ENCODE peak calls at places on chromosomes 1 and 21, in five cellular contexts. One of them, this sample, is unnamed.

GRCh38 chr21:41366522-41367151 is 4.8 kb downstream of the MX2 start:
- DNase-seq in small intestine: peak; percentile 99
- DNase-seq in mammary epithelial cell: peak; percentile 52
- DNase-seq in body of pancreas: peak; percentile 62
- DNase-seq in left lung: no peak
- DNase-seq in this sample: no peak

GRCh38 chr21:42358937-42359336 is 7.4 kb downstream of the TFF1 start:
- DNase-seq in small intestine: no peak
- DNase-seq in mammary epithelial cell: no peak
- DNase-seq in body of pancreas: no peak
- DNase-seq in left lung: no peak
- DNase-seq in this sample: no peak

GRCh38 chr1:211511947-211512346 is 20.0 kb upstream of the RD3 start:
- DNase-seq in small intestine: no peak
- DNase-seq in mammary epithelial cell: peak; percentile 88
- DNase-seq in body of pancreas: no peak
- DNase-seq in left lung: no peak
- DNase-seq in this sample: no peak

GRCh38 chr1:186310307-186310706 is 64.7 kb downstream of the TPR start:
- DNase-seq in small intestine: no peak
- DNase-seq in mammary epithelial cell: no peak
- DNase-seq in body of pancreas: no peak
- DNase-seq in left lung: no peak
- DNase-seq in this sample: no peak

GRCh38 chr21:46616656-46617055 is 11.8 kb upstream of the S100B start:
- DNase-seq in small intestine: no peak
- DNase-seq in mammary epithelial cell: no peak
- DNase-seq in body of pancreas: no peak
- DNase-seq in left lung: no peak
- DNase-seq in this sample: no peak

GRCh38 chr1:45400049-45400448 is 59.8 kb upstream of the MUTYH start:
- DNase-seq in small intestine: no peak
- DNase-seq in mammary epithelial cell: no peak
- DNase-seq in body of pancreas: no peak
- DNase-seq in left lung: no peak
- DNase-seq in this sample: no peak

GRCh38 chr1:19074361-19074901 is 118.0 kb upstream of the IFFO2 start:
- DNase-seq in small intestine: peak; percentile 48
- DNase-seq in mammary epithelial cell: no peak
- DNase-seq in body of pancreas: no peak
- DNase-seq in left lung: no peak
- DNase-seq in this sample: peak; percentile 48

GRCh38 chr1:236016083-236016482 is 48.8 kb downstream of the NID1 start:
- DNase-seq in small intestine: no peak
- DNase-seq in mammary epithelial cell: no peak
- DNase-seq in body of pancreas: peak; percentile 30
- DNase-seq in left lung: no peak
- DNase-seq in this sample: no peak

GRCh38 chr1:160101037-160101716 is 2.8 kb upstream of the IGSF8 start:
- DNase-seq in small intestine: peak; percentile 62
- DNase-seq in mammary epithelial cell: peak; percentile 51
- DNase-seq in body of pancreas: peak; percentile 86
- DNase-seq in left lung: peak; percentile 91
- DNase-seq in this sample: peak; percentile 51

GRCh38 chr1:14880456-14881316 is 272.9 kb upstream of the TMEM51 start:
- DNase-seq in small intestine: no peak
- DNase-seq in mammary epithelial cell: peak; percentile 32
- DNase-seq in body of pancreas: peak; percentile 71
- DNase-seq in left lung: no peak
- DNase-seq in this sample: no peak

GRCh38 chr21:25997788-25998611 is 172.6 kb downstream of the APP start:
- DNase-seq in small intestine: peak; percentile 74
- DNase-seq in mammary epithelial cell: peak; percentile 83
- DNase-seq in body of pancreas: peak; percentile 86
- DNase-seq in left lung: no peak
- DNase-seq in this sample: no peak

GRCh38 chr1:31431351-31431750 is 18.3 kb downstream of the SERINC2 start:
- DNase-seq in small intestine: peak; percentile 75
- DNase-seq in mammary epithelial cell: no peak
- DNase-seq in body of pancreas: peak; percentile 77
- DNase-seq in left lung: no peak
- DNase-seq in this sample: no peak

GRCh38 chr1:210144736-210145135 is 87.9 kb upstream of the SERTAD4 start:
- DNase-seq in small intestine: no peak
- DNase-seq in mammary epithelial cell: peak; percentile 64
- DNase-seq in body of pancreas: no peak
- DNase-seq in left lung: no peak
- DNase-seq in this sample: no peak

GRCh38 chr1:1093610-1093943 is 19.5 kb upstream of the RNF223 start:
- DNase-seq in small intestine: no peak
- DNase-seq in mammary epithelial cell: no peak
- DNase-seq in body of pancreas: no peak
- DNase-seq in left lung: no peak
- DNase-seq in this sample: no peak

GRCh38 chr1:106268070-106268469 is 788.4 kb upstream of the PRMT6 start:
- DNase-seq in small intestine: no peak
- DNase-seq in mammary epithelial cell: peak; percentile 1
- DNase-seq in body of pancreas: no peak
- DNase-seq in left lung: no peak
- DNase-seq in this sample: no peak

GRCh38 chr1:200037904-200038644 is 10.6 kb downstream of the NR5A2 start:
- DNase-seq in small intestine: peak; percentile 6
- DNase-seq in mammary epithelial cell: no peak
- DNase-seq in body of pancreas: no peak
- DNase-seq in left lung: no peak
- DNase-seq in this sample: no peak

GRCh38 chr1:6727535-6727934 is 25.9 kb upstream of the DNAJC11 start:
- DNase-seq in small intestine: peak; percentile 49
- DNase-seq in mammary epithelial cell: peak; percentile 34
- DNase-seq in body of pancreas: peak; percentile 60
- DNase-seq in left lung: no peak
- DNase-seq in this sample: peak; percentile 55

GRCh38 chr1:226109829-226110248 is 47.3 kb downstream of the H3-3A start:
- DNase-seq in small intestine: peak; percentile 85
- DNase-seq in mammary epithelial cell: peak; percentile 82
- DNase-seq in body of pancreas: peak; percentile 92
- DNase-seq in left lung: peak; percentile 94
- DNase-seq in this sample: peak; percentile 62

GRCh38 chr1:195791796-195792195 is 816.4 kb downstream of the KCNT2 start:
- DNase-seq in small intestine: no peak
- DNase-seq in mammary epithelial cell: peak; percentile 56
- DNase-seq in body of pancreas: no peak
- DNase-seq in left lung: peak; percentile 45
- DNase-seq in this sample: no peak

GRCh38 chr1:211343607-211344334 is 17.1 kb downstream of the TRAF5 start:
- DNase-seq in small intestine: no peak
- DNase-seq in mammary epithelial cell: no peak
- DNase-seq in body of pancreas: no peak
- DNase-seq in left lung: no peak
- DNase-seq in this sample: no peak

GRCh38 chr1:165152109-165152508 is 204.4 kb downstream of the LMX1A start:
- DNase-seq in small intestine: no peak
- DNase-seq in mammary epithelial cell: no peak
- DNase-seq in body of pancreas: no peak
- DNase-seq in left lung: no peak
- DNase-seq in this sample: no peak

GRCh38 chr1:204684551-204685235 is 845 bp downstream of the LRRN2 start:
- DNase-seq in small intestine: no peak
- DNase-seq in mammary epithelial cell: no peak
- DNase-seq in body of pancreas: peak; percentile 16
- DNase-seq in left lung: no peak
- DNase-seq in this sample: no peak

GRCh38 chr1:174872615-174873058 is 127.1 kb upstream of the CACYBP start:
- DNase-seq in small intestine: no peak
- DNase-seq in mammary epithelial cell: peak; percentile 64
- DNase-seq in body of pancreas: no peak
- DNase-seq in left lung: no peak
- DNase-seq in this sample: no peak

GRCh38 chr1:110209715-110210603 is at the start of gene KCNC4:
- DNase-seq in small intestine: peak; percentile 79
- DNase-seq in mammary epithelial cell: peak; percentile 61
- DNase-seq in body of pancreas: peak; percentile 93
- DNase-seq in left lung: peak; percentile 97
- DNase-seq in this sample: peak; percentile 93

GRCh38 chr1:236608930-236609726 is 4.8 kb upstream of the HEATR1 start:
- DNase-seq in small intestine: peak; percentile 32
- DNase-seq in mammary epithelial cell: peak; percentile 38
- DNase-seq in body of pancreas: peak; percentile 77
- DNase-seq in left lung: no peak
- DNase-seq in this sample: no peak

GRCh38 chr21:34889537-34890257 is 159.4 kb downstream of the RUNX1 start:
- DNase-seq in small intestine: peak; percentile 74
- DNase-seq in mammary epithelial cell: peak; percentile 82
- DNase-seq in body of pancreas: peak; percentile 78
- DNase-seq in left lung: peak; percentile 98
- DNase-seq in this sample: peak; percentile 68

GRCh38 chr1:220826729-220827128 is 40.0 kb downstream of the MTARC1 start:
- DNase-seq in small intestine: no peak
- DNase-seq in mammary epithelial cell: no peak
- DNase-seq in body of pancreas: no peak
- DNase-seq in left lung: no peak
- DNase-seq in this sample: no peak

GRCh38 chr1:160247053-160247452 is 15.3 kb downstream of the DCAF8 start:
- DNase-seq in small intestine: no peak
- DNase-seq in mammary epithelial cell: no peak
- DNase-seq in body of pancreas: peak; percentile 30
- DNase-seq in left lung: no peak
- DNase-seq in this sample: no peak

GRCh38 chr1:56676571-56677035 is 31.5 kb downstream of the PRKAA2 start:
- DNase-seq in small intestine: no peak
- DNase-seq in mammary epithelial cell: peak; percentile 62
- DNase-seq in body of pancreas: no peak
- DNase-seq in left lung: no peak
- DNase-seq in this sample: no peak

GRCh38 chr21:40015818-40016217 is 148.6 kb downstream of the PCP4 start:
- DNase-seq in small intestine: no peak
- DNase-seq in mammary epithelial cell: no peak
- DNase-seq in body of pancreas: no peak
- DNase-seq in left lung: no peak
- DNase-seq in this sample: no peak

GRCh38 chr21:40014394-40014793 is 147.2 kb downstream of the PCP4 start:
- DNase-seq in small intestine: no peak
- DNase-seq in mammary epithelial cell: no peak
- DNase-seq in body of pancreas: no peak
- DNase-seq in left lung: no peak
- DNase-seq in this sample: no peak

GRCh38 chr21:40016234-40016633 is 149.0 kb downstream of the PCP4 start:
- DNase-seq in small intestine: no peak
- DNase-seq in mammary epithelial cell: no peak
- DNase-seq in body of pancreas: no peak
- DNase-seq in left lung: no peak
- DNase-seq in this sample: no peak

GRCh38 chr21:40019076-40019475 is 151.8 kb downstream of the PCP4 start:
- DNase-seq in small intestine: no peak
- DNase-seq in mammary epithelial cell: no peak
- DNase-seq in body of pancreas: no peak
- DNase-seq in left lung: no peak
- DNase-seq in this sample: no peak

DNA sequence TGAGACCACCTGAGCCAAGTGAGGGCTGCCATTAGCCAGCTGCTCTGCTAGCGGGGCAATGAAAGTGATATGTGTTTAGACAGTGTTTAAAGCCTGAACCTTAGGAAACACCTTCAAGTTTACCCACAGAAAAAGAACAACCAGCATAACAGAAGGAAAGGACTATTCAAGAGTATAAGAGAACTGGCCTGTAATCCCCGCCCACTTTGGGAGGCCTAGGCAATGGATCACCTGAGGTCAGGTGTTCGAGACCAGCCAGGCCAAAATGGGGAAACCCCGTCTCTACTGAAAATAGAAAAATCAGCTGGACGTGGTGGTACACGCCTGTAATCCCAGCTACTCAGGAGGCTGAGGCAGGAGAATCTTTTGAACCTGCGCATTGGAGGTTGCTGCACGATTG is 149.4 kb downstream of the PCP4 start:
- DNase-seq in small intestine: no peak
- DNase-seq in mammary epithelial cell: no peak
- DNase-seq in body of pancreas: no peak
- DNase-seq in left lung: no peak
- DNase-seq in this sample: no peak
- H3K9me3 ChIP-seq in small intestine: no peaks in the 10 kb centered on the region
- H3K9me3 ChIP-seq in mammary epithelial cell: no peaks in the 10 kb centered on the region
- H3K9me3 ChIP-seq in body of pancreas: no peaks in the 10 kb centered on the region
- H3K9me3 ChIP-seq in left lung: no peaks in the 10 kb centered on the region
- H3K9me3 ChIP-seq in this sample: no peaks in the 10 kb centered on the region

GRCh38 chr1:103546496-103546895 is 21.0 kb downstream of the RNPC3 start:
- DNase-seq in small intestine: no peak
- DNase-seq in mammary epithelial cell: no peak
- DNase-seq in body of pancreas: no peak
- DNase-seq in left lung: no peak
- DNase-seq in this sample: no peak
- H3K9me3 ChIP-seq in small intestine: no peaks in the 10 kb centered on the region
- H3K9me3 ChIP-seq in mammary epithelial cell: no peaks in the 10 kb centered on the region
- H3K9me3 ChIP-seq in body of pancreas: no peaks in the 10 kb centered on the region
- H3K9me3 ChIP-seq in left lung: no peaks in the 10 kb centered on the region
- H3K9me3 ChIP-seq in this sample: no peaks in the 10 kb centered on the region

GRCh38 chr1:171251741-171252300 is 3.5 kb downstream of the FMO1 start:
- DNase-seq in small intestine: peak; percentile 32
- DNase-seq in mammary epithelial cell: no peak
- DNase-seq in body of pancreas: peak; percentile 62
- DNase-seq in left lung: no peak
- DNase-seq in this sample: no peak
- H3K9me3 ChIP-seq in small intestine: no peaks in the 10 kb centered on the region
- H3K9me3 ChIP-seq in mammary epithelial cell: no peaks in the 10 kb centered on the region
- H3K9me3 ChIP-seq in body of pancreas: no peaks in the 10 kb centered on the region
- H3K9me3 ChIP-seq in left lung: no peaks in the 10 kb centered on the region
- H3K9me3 ChIP-seq in this sample: no peaks in the 10 kb centered on the region

GRCh38 chr1:63906053-63906704 is 132.4 kb downstream of the ROR1 start:
- DNase-seq in small intestine: no peak
- DNase-seq in mammary epithelial cell: no peak
- DNase-seq in body of pancreas: peak; percentile 62
- DNase-seq in left lung: no peak
- DNase-seq in this sample: no peak
- H3K9me3 ChIP-seq in small intestine: no peaks in the 10 kb centered on the region
- H3K9me3 ChIP-seq in mammary epithelial cell: no peaks in the 10 kb centered on the region
- H3K9me3 ChIP-seq in body of pancreas: no peaks in the 10 kb centered on the region
- H3K9me3 ChIP-seq in left lung: no peaks in the 10 kb centered on the region
- H3K9me3 ChIP-seq in this sample: no peaks in the 10 kb centered on the region

GRCh38 chr1:4308826-4309225 is 345.6 kb upstream of the AJAP1 start:
- DNase-seq in small intestine: no peak
- DNase-seq in mammary epithelial cell: no peak
- DNase-seq in body of pancreas: no peak
- DNase-seq in left lung: no peak
- DNase-seq in this sample: no peak

GRCh38 chr1:4312024-4312423 is 342.4 kb upstream of the AJAP1 start:
- DNase-seq in small intestine: no peak
- DNase-seq in mammary epithelial cell: no peak
- DNase-seq in body of pancreas: no peak
- DNase-seq in left lung: no peak
- DNase-seq in this sample: no peak

GRCh38 chr1:4307911-4308545 is 346.4 kb upstream of the AJAP1 start:
- DNase-seq in small intestine: no peak
- DNase-seq in mammary epithelial cell: no peak
- DNase-seq in body of pancreas: no peak
- DNase-seq in left lung: no peak
- DNase-seq in this sample: no peak

GRCh38 chr1:4310396-4310923 is 343.9 kb upstream of the AJAP1 start:
- DNase-seq in small intestine: no peak
- DNase-seq in mammary epithelial cell: no peak
- DNase-seq in body of pancreas: no peak
- DNase-seq in left lung: no peak
- DNase-seq in this sample: no peak

GRCh38 chr1:4309676-4310320 is 344.6 kb upstream of the AJAP1 start:
- DNase-seq in small intestine: no peak
- DNase-seq in mammary epithelial cell: no peak
- DNase-seq in body of pancreas: no peak
- DNase-seq in left lung: no peak
- DNase-seq in this sample: no peak
- H3K9me3 ChIP-seq in small intestine: no peaks in the 10 kb centered on the region
- H3K9me3 ChIP-seq in mammary epithelial cell: peaks cover 27% of the 10 kb centered on the region
- H3K9me3 ChIP-seq in body of pancreas: no peaks in the 10 kb centered on the region
- H3K9me3 ChIP-seq in left lung: no peaks in the 10 kb centered on the region
- H3K9me3 ChIP-seq in this sample: no peaks in the 10 kb centered on the region